ENCODE peak calls at places on chromosome 9, in nine cellular contexts. U is EL; C is A549; V is AG08395; E is HT1080; S is LoVo; Y is astrocyte of the spinal cord; O is stimulated activated CD4-positive, alpha-beta T cell treated with anti-CD3 and anti-CD28 coated beads, Interleukin-4, amount 100 ng/mL, for 24 hours; H is cardiac fibroblast. W is an unnamed sample.
A peak's percentile ranks its signal among the peaks of the same experiment; 100 is the strongest.

GRCh38 chr9:29625292-29625731 is 2052.0 kb upstream of the C9orf72 start:
- DNase-seq in V (no peak), S (no peak), U (peak; percentile 11), Y (peak; percentile 59), E (peak; percentile 51), O (no peak), C (no peak), H (no peak), W (no peak)

GRCh38 chr9:119961774-119962408 is 592.7 kb upstream of the BRINP1 start:
- DNase-seq in H (peak; percentile 34), C (peak; percentile 68), O (no peak), U (peak; percentile 28), S (peak; percentile 18), Y (peak; percentile 25), E (peak; percentile 18), V (no peak), W (no peak)

GRCh38 chr9:35114921-35115341 is 731 bp downstream of the ATOSB start:
- DNase-seq in C (no peak), U (peak; percentile 60), H (peak; percentile 67), E (peak; percentile 56), V (peak; percentile 23), S (no peak), O (no peak), Y (peak; percentile 27), W (no peak)

GRCh38 chr9:127825319-127826051 is 22.8 kb downstream of the FPGS start:
- DNase-seq in S (no peak), U (no peak), O (no peak), C (peak; percentile 50), V (no peak), E (no peak), Y (no peak), H (no peak), W (no peak)

GRCh38 chr9:34252670-34253459 is 74.0 kb downstream of the UBAP1 start:
- DNase-seq in H (peak; percentile 74), C (peak; percentile 71), O (peak; percentile 63), E (peak; percentile 62), V (peak; percentile 62), Y (peak; percentile 51), S (peak; percentile 31), U (peak; percentile 62), W (peak; percentile 39)

GRCh38 chr9:127351182-127352166 is 45.5 kb upstream of the SLC2A8 start:
- DNase-seq in O (no peak), C (no peak), U (no peak), V (no peak), H (no peak), E (no peak), Y (no peak), S (no peak), W (peak; percentile 20)

GRCh38 chr9:117430813-117431212 is 16.0 kb upstream of the ASTN2 start:
- DNase-seq in C (no peak), V (no peak), Y (no peak), S (no peak), U (no peak), E (no peak), O (no peak), H (no peak), W (no peak)

GRCh38 chr9:136512651-136513066 is 29.8 kb upstream of the SEC16A start:
- DNase-seq in E (no peak), O (peak; percentile 24), U (no peak), C (peak; percentile 44), Y (no peak), H (no peak), V (peak; percentile 45), S (no peak), W (no peak)

GRCh38 chr9:129686736-129687135 is 21.3 kb downstream of the PRRX2 start:
- DNase-seq in E (no peak), O (no peak), Y (no peak), U (no peak), S (no peak), C (no peak), V (no peak), H (no peak), W (no peak)

GRCh38 chr9:35776018-35776417 is 15.4 kb upstream of the NPR2 start:
- DNase-seq in C (no peak), E (no peak), O (no peak), U (no peak), S (no peak), H (no peak), Y (no peak), V (no peak), W (peak; percentile 89)

GRCh38 chr9:78021692-78022091 is 9.9 kb downstream of the GNAQ start:
- DNase-seq in C (no peak), O (no peak), V (no peak), U (no peak), Y (peak; percentile 56), S (no peak), E (no peak), H (peak; percentile 54), W (no peak)

GRCh38 chr9:133842174-133842573 is 104.0 kb upstream of the SARDH start:
- DNase-seq in E (no peak), U (no peak), C (no peak), V (no peak), H (no peak), O (no peak), Y (no peak), S (no peak), W (no peak)

GRCh38 chr9:110125207-110125751 is 82.7 kb downstream of the C9orf152 start:
- DNase-seq in V (peak; percentile 67), C (peak; percentile 62), H (peak; percentile 96), E (peak; percentile 87), Y (peak; percentile 92), O (no peak), U (peak; percentile 97), S (peak; percentile 86), W (no peak)

GRCh38 chr9:89191004-89191403 is 12.4 kb upstream of the SHC3 start:
- DNase-seq in U (no peak), V (no peak), S (no peak), H (no peak), Y (no peak), O (no peak), E (no peak), C (no peak), W (no peak)

GRCh38 chr9:70080481-70081119 is 37.0 kb downstream of the MAMDC2 start:
- DNase-seq in O (no peak), V (peak; percentile 55), Y (peak; percentile 83), C (no peak), H (peak; percentile 86), U (peak; percentile 13), E (peak; percentile 69), S (no peak), W (peak; percentile 75)

GRCh38 chr9:91248707-91249106 is 113.0 kb downstream of the AUH start:
- DNase-seq in E (no peak), S (no peak), O (no peak), H (peak; percentile 10), U (no peak), V (no peak), C (no peak), Y (no peak), W (no peak)

GRCh38 chr9:36993933-36994764 is 39.9 kb downstream of the PAX5 start:
- DNase-seq in C (no peak), V (no peak), O (no peak), S (no peak), U (no peak), E (no peak), Y (no peak), H (no peak), W (no peak)

GRCh38 chr9:21155501-21155900 is 11.0 kb downstream of the IFNA21 start:
- DNase-seq in S (no peak), C (no peak), H (peak; percentile 55), O (no peak), V (no peak), U (peak; percentile 9), E (peak; percentile 59), Y (peak; percentile 16), W (no peak)

GRCh38 chr9:114309096-114309495 is 13.8 kb upstream of the ORM1 start:
- DNase-seq in Y (no peak), E (no peak), U (no peak), C (no peak), H (no peak), O (no peak), S (no peak), V (no peak), W (no peak)

GRCh38 chr9:94908583-94909249 is 182.2 kb downstream of the AOPEP start:
- DNase-seq in Y (no peak), O (no peak), S (no peak), V (no peak), E (no peak), U (no peak), C (peak; percentile 91), H (no peak), W (no peak)

W was measured in NCI-H1105 treated with DMSO at 0.1 percent for 48 hours.